ENCODE peak calls at places on chromosomes 13 and 19, in four cellular contexts. M is HepG2, V is HEK293T, Z is GM12878. Y is an unnamed sample.

GRCh38 chr19:18280247-18281081 is 958 bp downstream of the JUND start:
- DNase-seq in M (peak), V (peak), Z (no peak), Y (peak)

GRCh38 chr19:56837492-56837891 is 3.0 kb downstream of the PEG3 start:
- DNase-seq in M (peak), V (no peak), Z (no peak), Y (no peak)

GRCh38 chr13:94454906-94455305 is 24.6 kb downstream of the DCT start:
- DNase-seq in M (no peak), V (no peak), Z (no peak), Y (no peak)

GRCh38 chr13:99382428-99383133 is 75.4 kb upstream of the GPR183 start:
- DNase-seq in M (no peak), V (no peak), Z (no peak), Y (no peak)

GRCh38 chr13:40692946-40693345 is 26.5 kb upstream of the FOXO1 start:
- DNase-seq in M (no peak), V (no peak), Z (peak), Y (no peak)

GRCh38 chr13:41352935-41353801 is 42.1 kb downstream of the NAA16 start:
- DNase-seq in M (peak), V (peak), Z (peak), Y (peak)

GRCh38 chr19:17424743-17425365 is 5.0 kb downstream of the MVB12A start:
- DNase-seq in M (no peak), V (peak), Z (no peak), Y (peak)

GRCh38 chr13:105598551-105598950 is 936.9 kb downstream of the EFNB2 start:
- DNase-seq in M (no peak), V (no peak), Z (no peak), Y (no peak)

GRCh38 chr13:98466634-98467236 is 110.2 kb downstream of the STK24 start:
- DNase-seq in M (peak), V (peak), Z (no peak), Y (peak)

GRCh38 chr13:97948041-97948440 is 5.4 kb upstream of the IPO5 start:
- DNase-seq in M (no peak), V (no peak), Z (no peak), Y (no peak)

GRCh38 chr19:19224852-19225494 is 13.2 kb downstream of the NCAN start:
- DNase-seq in M (peak), V (peak), Z (no peak), Y (peak)

GRCh38 chr13:77969299-77969698 is 50.7 kb upstream of the EDNRB start:
- DNase-seq in M (no peak), V (no peak), Z (no peak), Y (no peak)

GRCh38 chr19:52691215-52691610 is 43.6 kb downstream of the ZNF611 start:
- DNase-seq in M (no peak), V (no peak), Z (no peak), Y (no peak)

GRCh38 chr13:89361909-89362308 is 1690.7 kb downstream of the SLITRK5 start:
- DNase-seq in M (no peak), V (no peak), Z (no peak), Y (no peak)

GRCh38 chr13:24149306-24150032 is 11.1 kb upstream of the SPATA13 start:
- DNase-seq in M (no peak), V (no peak), Z (no peak), Y (no peak)

GRCh38 chr13:114020750-114021463 is 47.0 kb upstream of the C13orf46 start:
- DNase-seq in M (no peak), V (no peak), Z (no peak), Y (no peak)

GRCh38 chr19:16899566-16900075 is 10.8 kb downstream of the F2RL3 start:
- DNase-seq in M (peak), V (peak), Z (no peak), Y (peak)

GRCh38 chr13:106589716-106590115 is 21.8 kb upstream of the ARGLU1 start:
- DNase-seq in M (no peak), V (no peak), Z (no peak), Y (no peak)

GRCh38 chr19:10290876-10291553 is 1.3 kb downstream of the ICAM5 start:
- DNase-seq in M (peak), V (peak), Z (no peak), Y (peak)

GRCh38 chr19:43700368-43701015 is 15.4 kb upstream of the IRGC start:
- DNase-seq in M (no peak), V (no peak), Z (no peak), Y (no peak)

GRCh38 chr19:19006213-19006612 is 27.1 kb downstream of the SUGP2 start:
- DNase-seq in M (no peak), V (no peak), Z (no peak), Y (no peak)

GRCh38 chr13:75723927-75724326 is 87.8 kb downstream of the LMO7 start:
- DNase-seq in M (no peak), V (no peak), Z (no peak), Y (no peak)

GRCh38 chr19:47004012-47004465 is 15.6 kb upstream of the NPAS1 start:
- DNase-seq in M (no peak), V (no peak), Z (no peak), Y (peak)

GRCh38 chr19:50427997-50428425 is 4.7 kb upstream of the MYBPC2 start:
- DNase-seq in M (no peak), V (no peak), Z (no peak), Y (no peak)

GRCh38 chr13:32857689-32858088 is 158.5 kb upstream of the KL start:
- DNase-seq in M (no peak), V (no peak), Z (no peak), Y (no peak)

GRCh38 chr19:29845576-29846176 is 33.9 kb downstream of the CCNE1 start:
- DNase-seq in M (no peak), V (peak), Z (no peak), Y (peak)

GRCh38 chr13:105798541-105798940 is 736.9 kb downstream of the EFNB2 start:
- DNase-seq in M (no peak), V (no peak), Z (no peak), Y (no peak)

GRCh38 chr13:101465877-101466276 is 13.4 kb downstream of the ITGBL1 start:
- DNase-seq in M (no peak), V (no peak), Z (no peak), Y (no peak)

GRCh38 chr13:75544681-75545333 is 4.8 kb upstream of the UCHL3 start:
- DNase-seq in M (peak), V (no peak), Z (no peak), Y (no peak)

GRCh38 chr19:4474504-4475136 is 2.5 kb downstream of the HDGFL2 start:
- DNase-seq in M (no peak), V (peak), Z (no peak), Y (peak)

GRCh38 chr19:15252398-15253018 is 20.3 kb upstream of the EPHX3 start:
- DNase-seq in M (no peak), V (peak), Z (no peak), Y (no peak)

DNA sequence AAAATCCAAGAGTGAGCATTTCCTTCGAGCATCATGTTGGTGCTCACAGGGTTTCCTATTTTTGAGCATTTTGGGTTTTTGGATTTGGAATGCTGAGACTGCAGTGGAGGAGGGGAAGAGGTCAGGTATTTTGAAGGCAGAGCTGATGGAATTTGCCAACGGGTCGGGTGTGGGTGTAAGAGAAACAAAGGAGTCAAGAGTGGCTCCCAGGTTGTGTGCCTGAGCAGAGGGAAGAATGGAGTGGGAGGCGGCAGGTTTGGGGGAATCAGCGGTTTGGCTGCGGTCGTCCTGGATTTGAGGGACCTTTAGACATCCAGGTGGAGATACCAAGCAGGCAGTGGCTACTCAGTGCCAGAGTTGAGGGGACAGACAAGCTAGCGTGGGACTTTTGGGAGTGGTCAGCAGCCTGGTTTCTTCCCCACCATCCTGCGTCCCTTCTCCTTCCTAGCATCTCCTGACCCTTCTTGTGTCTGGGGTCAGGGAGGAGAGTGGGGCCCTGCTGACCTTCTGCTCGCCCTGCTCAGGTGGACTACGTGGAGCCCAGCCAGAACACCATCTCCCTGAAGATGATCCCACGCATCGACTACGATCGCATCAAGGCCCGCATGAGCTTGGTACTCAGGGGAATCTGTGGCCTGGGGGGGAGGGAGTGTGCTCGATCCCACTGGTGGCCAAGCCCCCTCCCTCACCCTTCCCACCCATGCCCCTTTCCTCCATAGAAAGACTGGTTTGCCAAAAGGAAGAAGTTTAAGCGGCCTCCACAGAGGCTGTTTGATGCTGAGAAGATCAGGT is 14.5 kb upstream of the TIMM50 start:
- DNase-seq in M (no peak), V (no peak), Z (no peak), Y (no peak)
- TF ChIP-seq FOXK2 in M (no peak), V (no peak), Z (no peak), Y (no peak)

DNA sequence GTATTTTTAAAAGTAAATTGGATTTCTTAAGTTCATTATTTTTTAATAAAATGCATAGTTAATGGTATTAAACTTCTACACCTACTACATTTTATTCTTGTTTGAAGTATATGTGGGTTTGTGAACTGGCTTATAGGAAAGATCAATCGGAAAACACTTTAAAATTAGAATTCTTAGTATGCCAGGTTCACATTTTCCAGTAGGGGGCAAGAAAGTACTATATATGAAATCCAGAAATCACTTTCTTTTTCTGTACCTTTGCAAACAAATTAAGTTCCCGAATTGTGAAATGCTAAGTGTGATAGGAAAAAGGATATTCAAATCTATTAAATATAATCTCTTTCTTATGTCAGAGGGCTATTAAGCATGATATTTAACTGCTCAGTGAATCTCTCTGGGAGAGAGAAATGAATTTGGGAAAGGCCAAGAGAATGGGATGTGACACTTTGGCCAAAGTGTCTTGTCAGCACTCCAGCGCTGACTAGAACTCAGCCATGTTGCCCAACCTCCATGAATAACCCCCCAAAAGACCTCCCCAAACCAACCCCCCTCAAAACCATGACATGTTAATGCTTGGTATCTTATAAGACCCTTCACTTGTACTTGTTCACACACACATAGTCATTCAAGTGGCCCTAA is 122.6 kb upstream of the SLC10A2 start:
- DNase-seq in M (no peak), V (no peak), Z (no peak), Y (no peak)
- TF ChIP-seq FOXK2 in M (no peak), V (no peak), Z (no peak), Y (no peak)

DNA sequence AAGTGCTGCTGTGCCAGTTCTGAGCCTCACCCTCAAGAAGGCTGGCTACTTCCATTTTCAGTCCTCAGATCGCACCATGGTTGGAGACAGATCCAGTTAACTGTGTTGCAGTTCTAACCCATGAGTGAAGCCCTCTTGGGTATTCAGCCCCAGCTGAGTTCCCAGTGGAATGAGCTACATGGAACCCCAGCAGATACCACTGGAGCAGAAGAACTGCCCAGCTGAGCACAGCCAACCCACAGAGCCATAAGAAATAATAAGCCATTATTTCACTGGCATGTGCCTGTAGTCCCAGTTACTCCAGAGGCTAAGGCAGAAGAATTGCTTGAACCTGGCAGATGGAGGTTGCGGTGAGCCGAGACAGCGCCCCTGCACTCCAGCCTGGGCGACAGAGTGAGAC is 59.9 kb downstream of the LATS2 start:
- DNase-seq in M (no peak), V (no peak), Z (no peak), Y (no peak)
- TF ChIP-seq FOXK2 in M (no peak), V (no peak), Z (no peak), Y (no peak)

DNA sequence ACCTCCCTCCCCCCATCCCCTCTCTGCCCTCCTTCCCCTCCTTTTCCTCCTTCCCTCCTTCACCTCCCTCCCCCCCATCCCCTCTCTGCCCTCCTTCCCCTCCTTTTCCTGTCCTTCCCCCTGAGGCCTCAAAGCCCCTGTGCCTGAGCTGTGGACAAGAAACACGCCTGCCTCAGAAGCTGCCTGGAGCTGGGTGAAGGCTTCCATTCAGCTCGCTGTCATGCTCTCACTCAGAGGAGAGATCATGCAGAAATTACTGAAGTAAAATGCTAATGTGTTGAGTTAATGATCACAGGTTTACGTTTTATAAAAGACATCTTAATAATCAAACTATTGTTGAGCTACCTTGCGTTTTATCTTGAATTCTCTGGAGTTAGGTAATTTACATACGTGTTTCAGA is 114.5 kb downstream of the ATP11A start:
- DNase-seq in M (no peak), V (no peak), Z (no peak), Y (no peak)
- TF ChIP-seq FOXK2 in M (no peak), V (no peak), Z (no peak), Y (no peak)

DNA sequence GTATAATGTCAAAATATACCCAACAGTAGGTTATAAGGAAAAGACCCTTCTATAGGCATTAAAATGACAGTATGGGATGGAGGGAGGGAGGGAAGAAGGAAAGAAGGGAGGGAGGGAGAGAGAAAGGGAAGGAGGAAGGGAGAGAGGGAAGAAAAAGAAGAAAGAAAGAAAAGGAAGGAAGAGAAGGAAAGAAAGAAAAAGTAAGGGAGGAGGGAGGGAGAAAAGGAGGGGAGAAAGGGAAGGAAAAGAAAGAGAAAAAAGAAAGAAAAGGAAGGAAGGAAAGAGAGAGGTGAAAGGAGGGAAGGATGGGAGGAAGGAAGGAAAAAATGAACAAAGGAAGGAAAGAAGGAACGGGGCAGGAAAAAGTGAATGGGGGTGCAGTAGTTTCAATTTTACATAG is 35.3 kb upstream of the CACNA1A start:
- DNase-seq in M (no peak), V (no peak), Z (no peak), Y (no peak)
- TF ChIP-seq FOXK2 in M (no peak), V (no peak), Z (no peak), Y (no peak)

GRCh38 chr13:49586717-49587116 is 1.4 kb upstream of the RCBTB1 start:
- DNase-seq in M (peak), V (no peak), Z (no peak), Y (no peak)

GRCh38 chr13:49587311-49587847 is 2.0 kb upstream of the RCBTB1 start:
- DNase-seq in M (peak), V (no peak), Z (no peak), Y (no peak)

GRCh38 chr13:49585220-49586157 is at the start of gene RCBTB1:
- DNase-seq in M (peak), V (peak), Z (no peak), Y (peak)

GRCh38 chr13:49580980-49581680 is 4.2 kb downstream of the RCBTB1 start:
- DNase-seq in M (no peak), V (no peak), Z (no peak), Y (no peak)

DNA sequence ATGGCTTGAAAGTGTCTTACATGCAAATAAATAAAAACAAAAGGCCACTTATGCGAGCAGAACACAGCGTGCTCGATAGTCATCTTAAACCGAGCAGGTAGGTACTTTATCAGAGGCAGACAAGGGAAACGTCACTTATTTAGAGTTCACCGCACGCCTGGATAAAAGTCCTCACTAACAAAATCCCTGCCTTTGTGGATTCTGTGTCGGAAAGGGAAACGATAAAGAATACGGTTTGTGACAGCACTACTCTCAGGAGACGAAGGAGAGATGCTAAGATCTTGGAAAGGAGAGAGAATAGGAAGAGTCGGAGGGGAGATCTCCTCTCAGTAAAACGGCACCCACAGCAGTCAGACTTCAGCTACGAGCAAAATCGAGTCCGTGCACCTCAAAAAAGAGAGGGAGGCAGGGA is 581 bp downstream of the RCBTB1 start:
- DNase-seq in M (no peak), V (no peak), Z (no peak), Y (no peak)
- TF ChIP-seq FOXK2 in M (no peak), V (no peak), Z (no peak), Y (no peak)

DNA sequence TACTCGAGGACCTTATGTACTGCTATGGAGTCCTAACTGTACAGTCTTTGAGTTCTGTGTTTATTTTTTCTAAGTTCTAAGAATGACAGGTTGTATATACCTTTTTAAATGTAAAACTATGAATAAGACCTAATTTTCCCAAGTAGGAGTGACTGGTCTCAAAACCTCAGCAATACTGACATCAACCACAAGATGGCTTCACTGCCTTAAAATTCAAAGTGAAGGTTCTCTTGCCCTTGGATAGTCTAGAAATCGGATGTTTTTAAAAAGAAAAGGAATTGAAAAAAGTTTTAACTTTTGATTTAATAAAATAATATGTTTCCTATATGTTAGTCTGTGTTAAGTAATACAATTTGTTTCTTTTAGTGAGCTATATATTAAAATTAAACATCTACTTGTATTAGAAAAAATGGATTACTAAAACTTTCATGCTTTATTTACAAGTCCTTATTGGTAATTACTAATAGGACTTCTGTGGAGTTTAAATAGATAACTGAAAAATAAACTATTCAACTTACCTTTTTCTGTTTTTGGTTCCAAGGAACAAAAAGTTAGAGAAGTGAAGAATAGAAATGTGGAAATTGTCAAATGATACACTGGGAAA is 52.0 kb downstream of the TDRD3 start:
- DNase-seq in M (peak), V (peak), Z (no peak), Y (peak)
- TF ChIP-seq FOXK2 in M (no peak), V (no peak), Z (no peak), Y (no peak)

Y was measured in K562.